ENCODE peak calls at places on chromosomes 4 and X, in six cellular contexts. N is BE2C, L is mammary epithelial cell, T is GM23248, Q is adipocyte, H is GM23338. M is an unnamed sample. For H3K27me3, the result is how much of the 10 kb centered on the place peaks cover.

GRCh38 chr4:78706302-78706701 is 69.8 kb upstream of the BMP2K start:
- DNase-seq in H (peak), Q (no peak), N (no peak), L (no peak), T (no peak), M (no peak)

GRCh38 chr4:10806993-10807645 is 122.6 kb upstream of the CLNK start:
- DNase-seq in H (no peak), T (no peak), L (no peak), Q (no peak), N (no peak), M (no peak)

GRCh38 chr4:87543835-87544461 is 14.8 kb upstream of the SPARCL1 start:
- DNase-seq in T (peak), Q (peak), H (peak), N (peak), L (peak), M (peak)

GRCh38 chrX:132413459-132413858 is 75.4 kb downstream of the MBNL3 start:
- DNase-seq in N (no peak), Q (no peak), H (peak), T (no peak), L (no peak), M (no peak)

GRCh38 chrX:23871905-23872546 is 35.7 kb downstream of the APOO start:
- DNase-seq in L (no peak), H (no peak), T (no peak), Q (no peak), N (no peak), M (no peak)

GRCh38 chr4:119627267-119628190 is 1.1 kb downstream of the PDE5A start:
- DNase-seq in Q (peak), T (peak), N (peak), L (peak), H (peak), M (peak)

GRCh38 chr4:126778348-126778747 is 854.4 kb upstream of the INTU start:
- DNase-seq in L (peak), N (no peak), H (no peak), Q (peak), T (peak), M (no peak)

GRCh38 chr4:138263438-138263837 is 21.3 kb upstream of the SLC7A11 start:
- DNase-seq in H (no peak), L (peak), Q (no peak), N (no peak), T (peak), M (no peak)

GRCh38 chr4:117481742-117482141 is 396.4 kb upstream of the TRAM1L1 start:
- DNase-seq in N (no peak), L (peak), H (no peak), T (no peak), Q (peak), M (no peak)

GRCh38 chr4:81472249-81473085 is 760 bp upstream of the RASGEF1B start:
- DNase-seq in T (peak), H (peak), L (no peak), Q (peak), N (peak), M (no peak)

GRCh38 chr4:30948653-30949052 is 228.5 kb downstream of the PCDH7 start:
- DNase-seq in N (no peak), Q (peak), H (no peak), L (peak), T (no peak), M (no peak)

GRCh38 chr4:3257125-3257690 is 8.2 kb downstream of the MSANTD1 start:
- DNase-seq in N (no peak), Q (no peak), T (no peak), H (no peak), L (peak), M (no peak)

GRCh38 chr4:85995361-85995760 is 364.5 kb downstream of the MAPK10 start:
- DNase-seq in L (no peak), T (no peak), N (no peak), Q (no peak), H (no peak), M (no peak)

GRCh38 chrX:31268359-31268758 is 196.5 kb upstream of the FTHL17 start:
- DNase-seq in H (no peak), L (no peak), T (no peak), Q (peak), N (no peak), M (no peak)

GRCh38 chrX:31266172-31267076 is 194.6 kb upstream of the FTHL17 start:
- DNase-seq in T (peak), L (peak), N (peak), Q (peak), H (peak), M (peak)

GRCh38 chrX:31260351-31260750 is 188.5 kb upstream of the FTHL17 start:
- DNase-seq in T (no peak), L (peak), N (no peak), Q (no peak), H (no peak), M (no peak)

GRCh38 chrX:31269914-31270313 is 198.1 kb upstream of the FTHL17 start:
- DNase-seq in Q (no peak), T (no peak), N (no peak), L (no peak), H (no peak), M (no peak)

GRCh38 chrX:31265383-31265782 is 193.5 kb upstream of the FTHL17 start:
- DNase-seq in T (no peak), N (no peak), H (no peak), L (no peak), Q (no peak), M (no peak)
- H3K4me3 ChIP-seq in T (no peak), N (no peak), H (no peak), L (peak), Q (peak), M (no peak)

DNA sequence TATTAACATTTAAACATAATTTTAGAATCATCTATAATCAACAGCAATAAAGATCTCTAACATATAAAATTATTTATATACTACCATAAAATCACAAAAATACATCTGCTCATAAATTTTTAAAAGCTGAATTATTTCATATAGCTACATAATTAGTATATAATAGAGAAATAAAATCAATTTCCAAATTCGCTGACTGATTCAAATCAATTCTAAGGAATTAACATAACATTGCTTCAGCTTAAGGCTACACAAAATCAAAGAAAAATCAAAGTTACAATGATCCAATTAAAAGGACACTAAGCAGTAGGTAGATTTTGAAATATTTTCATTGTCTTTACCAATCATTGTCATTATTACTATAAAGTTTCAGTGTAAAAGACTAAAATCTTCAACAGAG is 194.7 kb downstream of the LRBA start:
- DNase-seq in T (no peak), N (no peak), L (no peak), Q (no peak), H (no peak), M (no peak)
- H3K27me3 ChIP-seq in T (under half), N (under half), L (under half), Q (under half), H (under half), M (under half)

GRCh38 chr4:121072080-121072835 is at the start of gene NDNF:
- DNase-seq in Q (peak), T (peak), L (no peak), H (peak), N (peak), M (peak)

GRCh38 chr4:121072836-121073362 is 564 bp upstream of the NDNF start:
- DNase-seq in N (peak), H (peak), L (no peak), T (peak), Q (peak), M (no peak)

GRCh38 chr4:121070696-121071639 is 1.4 kb downstream of the NDNF start:
- DNase-seq in H (peak), Q (peak), L (no peak), T (peak), N (peak), M (peak)

GRCh38 chr4:121070274-121070673 is 2.1 kb downstream of the NDNF start:
- DNase-seq in T (peak), L (no peak), H (peak), Q (no peak), N (no peak), M (no peak)

GRCh38 chr4:121071640-121072037 is 696 bp downstream of the NDNF start:
- DNase-seq in Q (no peak), N (no peak), T (no peak), L (no peak), H (no peak), M (no peak)
- H3K4me3 ChIP-seq in Q (peak), N (peak), T (peak), L (no peak), H (peak), M (peak)

DNA sequence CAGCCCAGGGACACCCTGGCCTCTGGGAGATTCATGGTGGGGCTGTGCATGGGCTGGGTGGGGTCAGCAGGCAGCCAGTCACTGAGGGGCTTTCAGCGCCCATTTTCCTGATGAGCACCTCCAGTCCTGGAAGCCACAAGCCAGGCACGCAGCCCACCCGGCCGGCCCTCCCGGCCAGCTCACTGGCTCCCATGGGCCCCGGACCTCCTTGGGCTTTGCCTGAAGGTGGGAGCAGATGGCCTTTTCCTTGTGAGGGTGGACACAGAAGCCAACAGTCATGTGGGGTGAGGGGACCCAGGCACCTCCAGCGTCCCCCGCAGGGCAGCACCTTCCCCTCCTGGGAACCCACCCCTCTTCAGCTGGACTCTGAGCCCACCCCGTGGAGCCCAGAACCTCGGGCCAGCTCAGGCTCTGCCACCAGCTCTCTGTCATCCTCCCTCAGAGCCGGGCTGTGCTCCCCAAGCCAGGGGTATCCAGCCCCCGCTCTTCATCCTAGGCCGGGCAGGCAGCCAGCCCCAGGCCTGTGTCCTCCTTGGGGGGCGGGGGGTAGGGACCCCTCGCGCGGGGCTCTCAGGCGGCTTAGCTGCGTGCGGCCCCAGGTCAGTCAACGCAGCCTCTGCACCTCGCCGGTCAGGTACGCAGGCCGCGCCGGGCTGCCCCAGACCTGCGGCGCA is 798 bp upstream of the FGFR3 start:
- DNase-seq in L (no peak), T (no peak), Q (no peak), H (no peak), N (no peak), M (no peak)
- H3K27me3 ChIP-seq in L (under half), T (under half), Q (under half), H (under half), N (under half), M (under half)

GRCh38 chrX:2676794-2677675 is 14.1 kb upstream of the CD99 start:
- DNase-seq in Q (no peak), N (no peak), H (no peak), L (no peak), T (peak), M (no peak)
- H3K4me3 ChIP-seq in Q (peak), N (no peak), H (no peak), L (no peak), T (peak), M (no peak)

GRCh38 chr4:41257257-41257900 is 651 bp downstream of the UCHL1 start:
- DNase-seq in N (peak), H (peak), T (peak), L (no peak), Q (peak), M (peak)
- H3K27me3 ChIP-seq in N (under half), H (under half), T (under half), L (under half), Q (under half), M (under half)